ENCODE peak calls at places on chromosomes 6 and 20, in four cellular contexts. H is K562, M is HepG2, N is GM12878. Q is an unnamed sample.

GRCh38 chr6:55734256-55734655 is 141.1 kb downstream of the BMP5 start:
- DNase-seq in N (no peak), H (no peak), M (no peak), Q (no peak)

GRCh38 chr6:130674604-130675003 is 152.6 kb upstream of the SMLR1 start:
- DNase-seq in H (no peak), N (no peak), M (no peak), Q (no peak)

GRCh38 chr20:41141153-41141815 is 3.9 kb downstream of the PLCG1 start:
- DNase-seq in H (peak), M (peak), N (no peak), Q (no peak)

GRCh38 chr20:58985656-58986055 is 4.6 kb downstream of the NELFCD start:
- DNase-seq in H (no peak), M (no peak), N (no peak), Q (no peak)

GRCh38 chr6:165987483-165988305 is 180.0 kb downstream of the TBXT start:
- DNase-seq in N (no peak), H (no peak), M (no peak), Q (peak)

GRCh38 chr6:106510090-106510970 is 119.0 kb downstream of the RTN4IP1 start:
- DNase-seq in M (peak), N (no peak), H (no peak), Q (peak)

GRCh38 chr20:54625497-54625896 is 150.1 kb downstream of the DOK5 start:
- DNase-seq in H (no peak), N (no peak), M (no peak), Q (no peak)

GRCh38 chr6:34237722-34238506 is 1.2 kb downstream of the HMGA1 start:
- DNase-seq in H (peak), M (peak), N (no peak), Q (peak)

GRCh38 chr6:24910331-24910849 is 25.4 kb downstream of the RIPOR2 start:
- DNase-seq in H (no peak), N (no peak), M (no peak), Q (peak)

GRCh38 chr20:43949741-43950618 is 35.3 kb downstream of the TOX2 start:
- DNase-seq in M (no peak), H (peak), N (peak), Q (no peak)

GRCh38 chr6:43299338-43300293 is 1.6 kb downstream of the SLC22A7 start:
- DNase-seq in H (no peak), M (no peak), N (no peak), Q (no peak)

GRCh38 chr20:25233016-25233772 is 14.7 kb upstream of the PYGB start:
- DNase-seq in H (peak), N (no peak), M (peak), Q (no peak)

GRCh38 chr6:158655569-158656450 is 6.0 kb downstream of the SYTL3 start:
- DNase-seq in M (no peak), H (no peak), N (no peak), Q (no peak)

GRCh38 chr6:53924821-53925422 is 130.1 kb downstream of the LRRC1 start:
- DNase-seq in N (no peak), H (no peak), M (no peak), Q (no peak)

GRCh38 chr6:142218441-142218840 is 71.4 kb downstream of the VTA1 start:
- DNase-seq in N (no peak), M (no peak), H (no peak), Q (no peak)

GRCh38 chr6:98842489-98843180 is 8.3 kb downstream of the POU3F2 start:
- DNase-seq in H (no peak), M (no peak), N (no peak), Q (peak)

GRCh38 chr6:161079566-161080262 is 88.1 kb downstream of the MAP3K4 start:
- DNase-seq in M (no peak), H (no peak), N (no peak), Q (no peak)

GRCh38 chr6:16769131-16769985 is 8.1 kb upstream of the ATXN1 start:
- DNase-seq in H (peak), N (no peak), M (peak), Q (peak)

GRCh38 chr6:142474446-142475289 is 172.9 kb downstream of the ADGRG6 start:
- DNase-seq in N (no peak), M (peak), H (peak), Q (peak)

GRCh38 chr20:55095745-55096450 is 620.5 kb downstream of the DOK5 start:
- DNase-seq in N (no peak), M (no peak), H (no peak), Q (no peak)

GRCh38 chr6:90068264-90068663 is 174.0 kb downstream of the GJA10 start:
- DNase-seq in M (no peak), N (no peak), H (peak), Q (no peak)

GRCh38 chr6:90072501-90072900 is 178.2 kb downstream of the GJA10 start:
- DNase-seq in N (no peak), H (no peak), M (no peak), Q (no peak)

GRCh38 chr6:90066715-90067114 is 172.4 kb downstream of the GJA10 start:
- DNase-seq in H (no peak), N (no peak), M (no peak), Q (no peak)

GRCh38 chr6:90065173-90065572 is 170.9 kb downstream of the GJA10 start:
- DNase-seq in N (no peak), M (no peak), H (no peak), Q (no peak)

DNA sequence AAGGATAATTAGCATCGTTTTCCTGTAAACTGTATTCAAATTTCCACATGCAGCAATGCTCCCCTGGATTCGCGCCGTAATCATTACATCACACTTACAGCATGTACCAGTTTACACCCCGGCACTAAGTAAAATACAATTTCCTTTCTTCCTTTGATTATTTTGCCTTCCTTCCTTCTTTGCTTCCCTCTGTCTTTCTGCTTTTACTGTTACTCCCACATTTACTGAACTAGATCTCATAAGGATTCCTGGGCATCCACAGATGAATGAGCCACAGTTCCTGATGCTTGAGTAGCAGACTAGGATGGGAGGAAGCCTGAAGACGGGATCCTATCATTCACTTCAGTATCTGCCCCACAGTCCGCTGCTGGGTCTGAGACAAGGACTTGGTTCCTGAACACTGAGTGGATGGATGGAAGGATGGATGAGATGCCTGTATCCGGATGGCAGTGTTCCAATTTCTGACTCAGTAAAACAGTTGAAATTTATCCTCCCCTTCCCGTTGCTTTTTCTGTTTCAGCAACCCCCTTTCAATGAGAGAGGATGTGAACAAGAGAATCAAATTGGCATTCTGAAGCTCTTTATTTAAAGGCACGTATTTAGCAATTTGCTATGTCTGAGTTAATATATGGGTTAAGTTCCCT is 174.7 kb downstream of the GJA10 start:
- DNase-seq in H (no peak), N (no peak), M (no peak), Q (no peak)
- TF ChIP-seq POLR2AphosphoS5 in H (no peak), N (no peak), M (no peak), Q (no peak)

DNA sequence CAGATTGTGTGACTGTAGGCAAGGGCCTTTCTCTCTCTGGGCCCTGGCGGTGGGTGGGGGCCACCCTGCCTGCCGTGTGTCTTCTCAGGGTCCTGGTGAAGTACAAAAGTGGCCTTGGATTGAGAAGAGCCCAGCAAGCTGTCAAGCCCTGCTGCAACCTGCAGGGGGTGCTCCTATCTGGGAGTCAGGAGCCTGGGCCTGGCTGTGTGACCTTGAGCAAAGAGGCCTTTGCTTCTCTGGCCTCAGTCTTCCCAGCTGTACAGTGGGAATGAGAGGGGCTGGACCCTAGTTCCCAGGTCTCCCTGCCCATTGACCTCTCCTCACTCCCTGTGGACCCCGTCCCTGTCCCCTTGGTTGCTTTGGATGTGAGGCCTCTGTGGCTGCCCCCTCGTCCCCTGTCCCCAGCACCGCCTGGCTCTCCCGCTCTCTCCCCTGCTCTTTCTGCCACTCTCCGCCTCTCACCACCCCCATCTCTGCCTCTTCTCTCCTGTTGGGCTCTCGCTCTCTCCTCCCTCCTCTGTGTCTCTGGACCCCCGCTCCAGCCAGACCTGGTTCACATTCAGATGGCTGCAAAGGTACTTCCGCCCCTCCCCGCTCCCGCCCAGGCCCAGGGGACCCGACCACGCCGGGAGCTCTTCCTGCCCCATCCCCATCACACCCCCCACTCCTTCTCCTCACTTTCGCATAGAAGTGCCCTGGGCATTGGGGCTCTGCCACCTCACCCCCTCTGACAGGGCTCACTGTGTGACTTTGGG is 46.7 kb downstream of the SRC start:
- DNase-seq in M (peak), H (peak), N (no peak), Q (peak)
- H3K4me2 ChIP-seq in M (no peak), H (no peak), N (no peak), Q (no peak)

GRCh38 chr6:125507987-125508655 is 206.4 kb upstream of the HDDC2 start:
- DNase-seq in H (no peak), M (peak), N (no peak), Q (no peak)
- TF ChIP-seq JUNB in H (no peak), M (no peak), N (no peak), Q (no peak)

GRCh38 chr6:41594326-41594725 is 43.9 kb upstream of the MDFI start:
- DNase-seq in H (no peak), M (no peak), N (no peak), Q (no peak)

GRCh38 chr6:41595166-41595565 is 43.1 kb upstream of the MDFI start:
- DNase-seq in N (no peak), M (no peak), H (no peak), Q (no peak)

GRCh38 chr6:41593451-41594238 is 44.6 kb upstream of the MDFI start:
- DNase-seq in N (no peak), H (no peak), M (no peak), Q (peak)

GRCh38 chr6:41596096-41596685 is 42.1 kb upstream of the MDFI start:
- DNase-seq in N (no peak), H (no peak), M (no peak), Q (no peak)

GRCh38 chr6:41594766-41595165 is 43.5 kb upstream of the MDFI start:
- DNase-seq in H (no peak), M (no peak), N (no peak), Q (no peak)
- TF ChIP-seq POLR2AphosphoS5 in H (no peak), M (no peak), N (no peak), Q (no peak)

GRCh38 chr20:9300080-9300479 is 214.3 kb upstream of the LAMP5 start:
- DNase-seq in N (no peak), H (no peak), M (no peak), Q (no peak)
- H3K4me2 ChIP-seq in N (no peak), H (no peak), M (no peak), Q (no peak)

GRCh38 chr20:20215976-20216727 is 151.8 kb upstream of the INSM1 start:
- DNase-seq in N (no peak), M (no peak), H (no peak), Q (no peak)
- TF ChIP-seq JUNB in N (no peak), M (no peak), H (no peak), Q (no peak)

Q was measured in GM23338.